ENCODE peak calls at places on chromosomes 1 and 21, in nine cellular contexts. N is upper lobe of right lung, J is A549, C is thoracic aorta, L is cardiac muscle cell, H is heart left ventricle, V is small intestine, F is tibial artery, Q is stomach. D is an unnamed sample.

GRCh38 chr1:143720087-143721023 is 251.4 kb downstream of the FAM72C start:
- DNase-seq in N (peak), J (peak), C (no peak), L (peak), H (no peak), V (peak), F (no peak), Q (no peak), D (no peak)

GRCh38 chr1:68442822-68443556 is 6.8 kb downstream of the RPE65 start:
- DNase-seq in N (no peak), J (peak), C (no peak), L (peak), H (no peak), V (peak), F (no peak), Q (peak), D (peak)

GRCh38 chr1:160905617-160905989 is 20.6 kb upstream of the ITLN1 start:
- DNase-seq in N (no peak), J (no peak), C (no peak), L (no peak), H (no peak), V (no peak), F (no peak), Q (no peak), D (no peak)

GRCh38 chr1:54278941-54279422 is 79.0 kb downstream of the MRPL37 start:
- DNase-seq in N (no peak), J (no peak), C (peak), L (peak), H (no peak), V (no peak), F (peak), Q (peak), D (no peak)

GRCh38 chr1:183444243-183444642 is 26.1 kb upstream of the NMNAT2 start:
- DNase-seq in N (no peak), J (no peak), C (no peak), L (peak), H (no peak), V (no peak), F (no peak), Q (no peak), D (no peak)

GRCh38 chr21:42524341-42525227 is 10.9 kb downstream of the SLC37A1 start:
- DNase-seq in N (peak), J (no peak), C (peak), L (no peak), H (peak), V (peak), F (peak), Q (peak), D (no peak)

GRCh38 chr21:38959686-38960049 is 153.9 kb downstream of the ETS2 start:
- DNase-seq in N (no peak), J (no peak), C (no peak), L (no peak), H (no peak), V (no peak), F (no peak), Q (no peak), D (no peak)

GRCh38 chr1:18537386-18538306 is 56.9 kb downstream of the KLHDC7A start:
- DNase-seq in N (peak), J (no peak), C (no peak), L (no peak), H (no peak), V (no peak), F (peak), Q (peak), D (peak)

GRCh38 chr1:31712625-31713024 is 8.8 kb upstream of the COL16A1 start:
- DNase-seq in N (no peak), J (peak), C (no peak), L (peak), H (no peak), V (peak), F (peak), Q (peak), D (no peak)

GRCh38 chr1:206723500-206724472 is 39.1 kb downstream of the MAPKAPK2 start:
- DNase-seq in N (peak), J (peak), C (no peak), L (peak), H (no peak), V (no peak), F (peak), Q (peak), D (no peak)

GRCh38 chr1:7229696-7230095 is 444.4 kb downstream of the CAMTA1 start:
- DNase-seq in N (no peak), J (no peak), C (no peak), L (no peak), H (no peak), V (no peak), F (no peak), Q (no peak), D (no peak)

GRCh38 chr1:181062800-181063428 is 25.6 kb upstream of the IER5 start:
- DNase-seq in N (no peak), J (no peak), C (no peak), L (peak), H (no peak), V (no peak), F (no peak), Q (no peak), D (peak)

GRCh38 chr1:17574502-17574901 is 35.0 kb downstream of the ARHGEF10L start:
- DNase-seq in N (no peak), J (no peak), C (no peak), L (no peak), H (no peak), V (no peak), F (no peak), Q (no peak), D (peak)

GRCh38 chr1:152777510-152778137 is 2.7 kb downstream of the LCE1F start:
- DNase-seq in N (no peak), J (peak), C (no peak), L (no peak), H (no peak), V (peak), F (no peak), Q (no peak), D (peak)

GRCh38 chr1:30771005-30771404 is 13.4 kb upstream of the LAPTM5 start:
- DNase-seq in N (no peak), J (no peak), C (no peak), L (no peak), H (no peak), V (no peak), F (no peak), Q (no peak), D (no peak)

GRCh38 chr1:106814418-106814817 is 242.1 kb upstream of the PRMT6 start:
- DNase-seq in N (no peak), J (no peak), C (no peak), L (no peak), H (no peak), V (no peak), F (no peak), Q (no peak), D (no peak)

GRCh38 chr1:229108598-229109201 is 162.2 kb upstream of the RAB4A start:
- DNase-seq in N (no peak), J (no peak), C (peak), L (no peak), H (no peak), V (peak), F (peak), Q (peak), D (no peak)

GRCh38 chr21:25850126-25850831 is 115.5 kb downstream of the GABPA start:
- DNase-seq in N (no peak), J (no peak), C (no peak), L (peak), H (no peak), V (no peak), F (no peak), Q (no peak), D (no peak)

GRCh38 chr1:14768589-14769304 is 170.3 kb downstream of the KAZN start:
- DNase-seq in N (no peak), J (no peak), C (no peak), L (no peak), H (no peak), V (no peak), F (no peak), Q (no peak), D (no peak)

GRCh38 chr1:214842856-214843255 is 239.7 kb upstream of the KCNK2 start:
- DNase-seq in N (no peak), J (no peak), C (no peak), L (no peak), H (no peak), V (no peak), F (no peak), Q (no peak), D (no peak)

GRCh38 chr1:16028237-16029002 is 6.6 kb downstream of the CLCNKA start:
- DNase-seq in N (no peak), J (no peak), C (no peak), L (no peak), H (no peak), V (no peak), F (no peak), Q (no peak), D (no peak)

GRCh38 chr1:16023050-16023653 is 1.3 kb downstream of the CLCNKA start:
- DNase-seq in N (no peak), J (no peak), C (no peak), L (no peak), H (no peak), V (no peak), F (no peak), Q (no peak), D (no peak)

GRCh38 chr1:16029288-16029687 is 7.5 kb downstream of the CLCNKA start:
- DNase-seq in N (no peak), J (no peak), C (no peak), L (no peak), H (no peak), V (no peak), F (no peak), Q (no peak), D (no peak)

GRCh38 chr1:16022393-16022792 is 557 bp downstream of the CLCNKA start:
- DNase-seq in N (no peak), J (no peak), C (no peak), L (no peak), H (no peak), V (no peak), F (no peak), Q (no peak), D (no peak)

DNA sequence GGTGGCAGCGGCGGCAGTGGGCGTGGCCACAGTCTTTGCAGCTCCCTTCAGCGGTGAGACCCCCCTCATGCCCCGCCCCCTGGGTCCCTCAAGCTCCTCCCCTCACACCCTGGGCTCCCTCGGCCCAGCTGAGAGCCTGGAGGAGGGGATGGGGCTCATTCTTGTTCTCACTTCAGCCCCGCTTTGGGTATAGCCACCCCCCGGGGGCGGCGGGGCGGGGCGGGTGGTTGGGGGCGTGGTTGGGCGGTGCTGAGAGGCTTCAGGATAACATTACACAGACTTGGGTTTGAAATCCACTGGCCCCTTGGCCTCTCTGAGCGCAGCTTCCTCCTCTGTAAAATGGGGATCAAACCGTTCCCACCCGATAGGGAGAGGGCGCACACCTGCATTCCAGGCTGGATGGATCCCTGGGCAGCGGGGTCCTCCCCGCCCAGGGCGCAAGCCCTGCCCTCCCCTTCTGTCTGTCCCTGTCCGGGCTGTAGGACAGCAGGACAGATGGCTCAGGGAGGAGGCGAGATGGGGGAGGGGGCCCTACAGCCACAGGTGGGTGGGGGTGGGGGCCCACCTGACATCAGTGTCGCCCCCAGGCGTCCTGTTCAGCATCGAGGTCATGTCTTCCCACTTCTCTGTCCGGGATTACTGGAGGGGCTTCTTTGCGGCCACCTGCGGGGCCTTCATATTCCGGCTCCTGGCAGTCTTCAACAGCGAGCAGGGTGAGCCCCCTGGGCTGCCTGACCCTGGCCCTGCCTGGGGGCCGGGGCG is 5.1 kb downstream of the CLCNKA start:
- DNase-seq in N (no peak), J (no peak), C (no peak), L (peak), H (no peak), V (no peak), F (no peak), Q (peak), D (no peak)
- H3K4me3 ChIP-seq in N (peak), J (no peak), C (peak), L (peak), H (peak), V (no peak), F (peak), Q (peak), D (no peak)

GRCh38 chr1:209797978-209798639 is 7.8 kb downstream of the IRF6 start:
- DNase-seq in N (no peak), J (no peak), C (no peak), L (no peak), H (no peak), V (no peak), F (no peak), Q (no peak), D (no peak)

GRCh38 chr1:209803568-209803967 is 2.4 kb downstream of the IRF6 start:
- DNase-seq in N (no peak), J (no peak), C (no peak), L (no peak), H (no peak), V (no peak), F (no peak), Q (no peak), D (no peak)

GRCh38 chr1:209802117-209802779 is 3.7 kb downstream of the IRF6 start:
- DNase-seq in N (no peak), J (no peak), C (no peak), L (no peak), H (no peak), V (peak), F (no peak), Q (peak), D (no peak)

GRCh38 chr1:209802780-209803152 is 3.2 kb downstream of the IRF6 start:
- DNase-seq in N (no peak), J (no peak), C (no peak), L (no peak), H (no peak), V (no peak), F (no peak), Q (no peak), D (no peak)

GRCh38 chr1:209800984-209801834 is 4.7 kb downstream of the IRF6 start:
- DNase-seq in N (no peak), J (no peak), C (no peak), L (no peak), H (no peak), V (no peak), F (no peak), Q (peak), D (no peak)
- H3K27ac ChIP-seq in N (no peak), J (no peak), C (peak), L (no peak), H (peak), V (no peak), F (peak), Q (peak), D (no peak)

GRCh38 chr1:156502749-156503671 is 2.4 kb upstream of the MEF2D start:
- DNase-seq in N (peak), J (peak), C (peak), L (peak), H (peak), V (peak), F (peak), Q (peak), D (no peak)
- H3K4me3 ChIP-seq in N (peak), J (no peak), C (peak), L (no peak), H (peak), V (no peak), F (peak), Q (peak), D (no peak)

GRCh38 chr1:246350745-246351144 is 156.3 kb downstream of the SMYD3 start:
- DNase-seq in N (no peak), J (no peak), C (no peak), L (peak), H (no peak), V (no peak), F (no peak), Q (no peak), D (no peak)
- H3K27ac ChIP-seq in N (no peak), J (no peak), C (no peak), L (no peak), H (no peak), V (no peak), F (no peak), Q (no peak), D (no peak)

D was measured in WERI-Rb-1.